ENCODE peak calls at places on chromosomes 12 and 14, in nine cellular contexts. P is iris pigment epithelial cell, K is anterior cingulate cortex, Z is head of caudate nucleus, Q is NCI-H226, S is cardiac muscle cell, O is fibroblast of the aortic adventitia, E is hepatic stellate cell, G is T follicular helper cell. A is an unnamed sample.

GRCh38 chr14:37197421-37198272 is at the start of gene MIPOL1:
- DNase-seq in P (peak), K (peak), Z (peak), Q (peak), S (peak), O (peak), E (peak), G (no peak), A (peak)

GRCh38 chr12:92396647-92397258 is 251.1 kb upstream of the BTG1 start:
- DNase-seq in P (peak), K (no peak), Z (no peak), Q (peak), S (no peak), O (peak), E (peak), G (no peak), A (no peak)

GRCh38 chr12:46831335-46832083 is 5.7 kb upstream of the SLC38A4 start:
- DNase-seq in P (peak), K (no peak), Z (no peak), Q (no peak), S (peak), O (no peak), E (peak), G (no peak), A (no peak)

GRCh38 chr12:26091837-26092236 is 33.0 kb downstream of the BHLHE41 start:
- DNase-seq in P (peak), K (no peak), Z (peak), Q (no peak), S (peak), O (peak), E (no peak), G (no peak), A (no peak)

GRCh38 chr14:33285902-33286700 is 347.4 kb downstream of the NPAS3 start:
- DNase-seq in P (no peak), K (no peak), Z (no peak), Q (no peak), S (no peak), O (no peak), E (no peak), G (no peak), A (no peak)

GRCh38 chr14:70670992-70671651 is 29.4 kb downstream of the TTC9 start:
- DNase-seq in P (no peak), K (no peak), Z (no peak), Q (no peak), S (no peak), O (no peak), E (peak), G (no peak), A (no peak)

GRCh38 chr14:99278836-99279235 is 6.8 kb upstream of the BCL11B start:
- DNase-seq in P (no peak), K (no peak), Z (no peak), Q (no peak), S (no peak), O (no peak), E (no peak), G (no peak), A (no peak)

GRCh38 chr14:34629657-34630529 is at the start of gene SNX6:
- DNase-seq in P (peak), K (peak), Z (peak), Q (peak), S (peak), O (peak), E (peak), G (peak), A (peak)

GRCh38 chr12:48986720-48987291 is 8.7 kb downstream of the WNT1 start:
- DNase-seq in P (no peak), K (no peak), Z (no peak), Q (no peak), S (no peak), O (no peak), E (no peak), G (no peak), A (no peak)

GRCh38 chr14:97331058-97331457 is 533.9 kb downstream of the VRK1 start:
- DNase-seq in P (no peak), K (no peak), Z (no peak), Q (no peak), S (no peak), O (no peak), E (no peak), G (no peak), A (no peak)

GRCh38 chr12:92002673-92003382 is 142.8 kb downstream of the BTG1 start:
- DNase-seq in P (no peak), K (no peak), Z (no peak), Q (no peak), S (peak), O (peak), E (no peak), G (no peak), A (no peak)

GRCh38 chr12:116276433-116277216 is 868 bp downstream of the MED13L start:
- DNase-seq in P (peak), K (peak), Z (peak), Q (peak), S (peak), O (peak), E (peak), G (peak), A (peak)

GRCh38 chr14:26870722-26871121 is 272.9 kb upstream of the NOVA1 start:
- DNase-seq in P (no peak), K (no peak), Z (no peak), Q (no peak), S (no peak), O (no peak), E (no peak), G (no peak), A (no peak)

GRCh38 chr12:91663331-91663998 is 480.8 kb upstream of the DCN start:
- DNase-seq in P (no peak), K (no peak), Z (no peak), Q (no peak), S (no peak), O (no peak), E (no peak), G (no peak), A (no peak)

GRCh38 chr12:31591308-31591901 is 469 bp upstream of the DENND5B start:
- DNase-seq in P (no peak), K (peak), Z (peak), Q (no peak), S (peak), O (peak), E (peak), G (no peak), A (no peak)

GRCh38 chr14:74491952-74492351 is 1.2 kb downstream of the NPC2 start:
- DNase-seq in P (peak), K (peak), Z (no peak), Q (peak), S (peak), O (peak), E (peak), G (no peak), A (peak)

GRCh38 chr12:108842364-108842763 is 15.0 kb downstream of the SSH1 start:
- DNase-seq in P (no peak), K (no peak), Z (no peak), Q (no peak), S (no peak), O (no peak), E (no peak), G (no peak), A (no peak)

GRCh38 chr12:69383074-69383473 is 23.5 kb downstream of the YEATS4 start:
- DNase-seq in P (no peak), K (no peak), Z (no peak), Q (no peak), S (no peak), O (no peak), E (no peak), G (no peak), A (no peak)

GRCh38 chr14:78143489-78144145 is 26.6 kb upstream of the NRXN3 start:
- DNase-seq in P (peak), K (no peak), Z (no peak), Q (peak), S (no peak), O (peak), E (no peak), G (no peak), A (peak)

GRCh38 chr14:74574706-74575105 is 37.3 kb downstream of the LTBP2 start:
- DNase-seq in P (no peak), K (no peak), Z (no peak), Q (peak), S (no peak), O (no peak), E (no peak), G (no peak), A (peak)

GRCh38 chr14:77804592-77804991 is 4.7 kb downstream of the ADCK1 start:
- DNase-seq in P (peak), K (no peak), Z (no peak), Q (no peak), S (no peak), O (peak), E (no peak), G (no peak), A (peak)

GRCh38 chr14:75861161-75861621 is 120.6 kb downstream of the TGFB3 start:
- DNase-seq in P (peak), K (no peak), Z (no peak), Q (peak), S (no peak), O (peak), E (peak), G (no peak), A (no peak)

GRCh38 chr12:132186857-132187620 is 42.8 kb downstream of the NOC4L start:
- DNase-seq in P (no peak), K (no peak), Z (no peak), Q (no peak), S (no peak), O (no peak), E (no peak), G (no peak), A (no peak)

GRCh38 chr12:64893961-64894360 is 69.5 kb downstream of the TBC1D30 start:
- DNase-seq in P (peak), K (no peak), Z (no peak), Q (peak), S (no peak), O (peak), E (peak), G (no peak), A (no peak)

GRCh38 chr14:62189698-62190097 is 427.5 kb downstream of the SNAPC1 start:
- DNase-seq in P (peak), K (no peak), Z (no peak), Q (peak), S (no peak), O (peak), E (no peak), G (no peak), A (no peak)

GRCh38 chr12:9039397-9039977 is 50.1 kb downstream of the KLRG1 start:
- DNase-seq in P (peak), K (no peak), Z (no peak), Q (peak), S (peak), O (peak), E (peak), G (no peak), A (peak)

GRCh38 chr12:104333692-104334255 is 30.2 kb downstream of the EID3 start:
- DNase-seq in P (no peak), K (no peak), Z (no peak), Q (no peak), S (no peak), O (no peak), E (no peak), G (no peak), A (no peak)

GRCh38 chr12:108854453-108855283 is 2.7 kb downstream of the SSH1 start:
- DNase-seq in P (peak), K (no peak), Z (no peak), Q (peak), S (peak), O (peak), E (peak), G (no peak), A (peak)

GRCh38 chr12:29625359-29625953 is 128.0 kb upstream of the OVCH1 start:
- DNase-seq in P (peak), K (no peak), Z (no peak), Q (no peak), S (peak), O (peak), E (no peak), G (no peak), A (no peak)

GRCh38 chr12:32083489-32083888 is 23.2 kb upstream of the BICD1 start:
- DNase-seq in P (peak), K (no peak), Z (no peak), Q (peak), S (no peak), O (peak), E (peak), G (no peak), A (no peak)

GRCh38 chr12:80195143-80195726 is 95.9 kb downstream of the OTOGL start:
- DNase-seq in P (peak), K (no peak), Z (no peak), Q (no peak), S (peak), O (peak), E (peak), G (no peak), A (peak)

GRCh38 chr14:65479386-65479785 is 66.9 kb downstream of the FUT8 start:
- DNase-seq in P (no peak), K (no peak), Z (no peak), Q (no peak), S (no peak), O (no peak), E (no peak), G (no peak), A (no peak)

GRCh38 chr12:122202017-122202416 is 1.5 kb upstream of the B3GNT4 start:
- DNase-seq in P (no peak), K (no peak), Z (no peak), Q (no peak), S (no peak), O (no peak), E (no peak), G (no peak), A (no peak)

GRCh38 chr14:75989134-75989533 is 3.6 kb downstream of the IFT43 start:
- DNase-seq in P (peak), K (no peak), Z (no peak), Q (no peak), S (no peak), O (peak), E (no peak), G (no peak), A (no peak)

GRCh38 chr12:3491938-3492867 is 1.2 kb downstream of the PRMT8 start:
- DNase-seq in P (peak), K (peak), Z (peak), Q (peak), S (peak), O (peak), E (peak), G (peak), A (peak)

A was measured in SW480.